ENCODE peak calls at places on chromosomes 4 and X, in seven cellular contexts. V, I, W, B, S, H and A are unnamed samples.
A peak's percentile ranks its signal among the peaks of the same experiment; 100 is the strongest.

GRCh38 chr4:101280866-101281600 is 66.3 kb downstream of the PPP3CA start:
- ATAC-seq in V (no peak), I (no peak), W (peak; percentile 54), B (no peak), S (no peak), H (no peak), A (no peak)

GRCh38 chrX:121479406-121479805 is 432.0 kb downstream of the GLUD2 start:
- ATAC-seq in V (peak; percentile 51), I (no peak), W (no peak), B (no peak), S (no peak), H (no peak), A (no peak)

GRCh38 chr4:24179201-24179840 is 289.5 kb upstream of the PPARGC1A start:
- ATAC-seq in V (no peak), I (no peak), W (no peak), B (no peak), S (no peak), H (no peak), A (no peak)

GRCh38 chr4:127709456-127709855 is 20.7 kb upstream of the SLC25A31 start:
- ATAC-seq in V (no peak), I (no peak), W (no peak), B (no peak), S (no peak), H (no peak), A (no peak)

GRCh38 chrX:119041175-119041574 is 31.6 kb upstream of the CT47C1 start:
- ATAC-seq in V (peak; percentile 76), I (no peak), W (peak; percentile 98), B (peak; percentile 97), S (no peak), H (peak; percentile 93), A (no peak)

GRCh38 chrX:40202456-40202855 is 104.7 kb upstream of the BCOR start:
- ATAC-seq in V (no peak), I (peak; percentile 50), W (no peak), B (no peak), S (no peak), H (no peak), A (no peak)

GRCh38 chrX:43962636-43963035 is 10.6 kb downstream of the NDP start:
- ATAC-seq in V (no peak), I (no peak), W (no peak), B (peak; percentile 26), S (no peak), H (no peak), A (no peak)

GRCh38 chr4:169184686-169185085 is 86.1 kb downstream of the SH3RF1 start:
- ATAC-seq in V (no peak), I (no peak), W (no peak), B (no peak), S (no peak), H (no peak), A (no peak)

GRCh38 chr4:7485096-7485495 is 50.4 kb upstream of the PSAPL1 start:
- ATAC-seq in V (no peak), I (no peak), W (no peak), B (no peak), S (peak; percentile 42), H (no peak), A (no peak)

GRCh38 chr4:39754309-39754708 is 56.4 kb downstream of the UBE2K start:
- ATAC-seq in V (no peak), I (no peak), W (no peak), B (no peak), S (no peak), H (no peak), A (no peak)

GRCh38 chr4:26589699-26590098 is 5.8 kb downstream of the TBC1D19 start:
- ATAC-seq in V (peak; percentile 57), I (no peak), W (no peak), B (no peak), S (peak; percentile 69), H (no peak), A (no peak)

GRCh38 chr4:499563-499962 is 553 bp downstream of the PIGG start:
- ATAC-seq in V (peak; percentile 55), I (no peak), W (no peak), B (no peak), S (peak; percentile 24), H (peak; percentile 27), A (no peak)

GRCh38 chr4:40199179-40199670 is 2.4 kb downstream of the RHOH start:
- ATAC-seq in V (peak; percentile 12), I (peak; percentile 9), W (no peak), B (no peak), S (no peak), H (no peak), A (peak; percentile 11)

GRCh38 chrX:53188763-53189162 is 36.2 kb downstream of the KDM5C start:
- ATAC-seq in V (no peak), I (no peak), W (no peak), B (no peak), S (no peak), H (no peak), A (peak; percentile 78)

GRCh38 chrX:37926700-37927099 is 79.3 kb upstream of the DYNLT3 start:
- ATAC-seq in V (peak; percentile 59), I (peak; percentile 30), W (peak; percentile 52), B (no peak), S (no peak), H (peak; percentile 53), A (peak; percentile 50)

GRCh38 chr4:101724093-101724492 is 66.4 kb upstream of the BANK1 start:
- ATAC-seq in V (no peak), I (peak; percentile 47), W (no peak), B (no peak), S (no peak), H (no peak), A (peak; percentile 79)

GRCh38 chr4:128986908-128987307 is 106.4 kb downstream of the SCLT1 start:
- ATAC-seq in V (no peak), I (no peak), W (no peak), B (no peak), S (no peak), H (no peak), A (no peak)